ENCODE peak calls at places on chromosomes 1 and 21, in four cellular contexts. L is progenitor cell of endocrine pancreas, Z is fibroblast of pulmonary artery, S is WTC11. V is an unnamed sample.
A peak's percentile ranks its signal among the peaks of the same experiment; 100 is the strongest.

GRCh38 chr21:29077651-29078090 is 4.2 kb upstream of the CCT8 start:
- DNase-seq in Z (peak; percentile 49), S (no peak), L (no peak), V (no peak)

GRCh38 chr1:109917429-109918076 is 6.9 kb downstream of the CSF1 start:
- DNase-seq in S (no peak), L (no peak), Z (no peak), V (peak; percentile 3)

GRCh38 chr1:26584022-26584485 is 54.5 kb downstream of the RPS6KA1 start:
- DNase-seq in L (no peak), S (peak; percentile 66), Z (no peak), V (no peak)

GRCh38 chr1:168774241-168774640 is 45.2 kb upstream of the DPT start:
- DNase-seq in S (no peak), L (no peak), Z (peak; percentile 52), V (no peak)

GRCh38 chr21:28856588-28857250 is 136.0 kb downstream of the LTN1 start:
- DNase-seq in Z (no peak), L (no peak), S (peak; percentile 39), V (no peak)

GRCh38 chr1:192544983-192545393 is 30.6 kb upstream of the RGS1 start:
- DNase-seq in S (no peak), L (no peak), Z (peak; percentile 73), V (no peak)

GRCh38 chr1:119327066-119327435 is 41.5 kb upstream of the HAO2 start:
- DNase-seq in Z (no peak), L (no peak), S (peak; percentile 71), V (no peak)

GRCh38 chr1:102687383-102687782 is 420.9 kb downstream of the COL11A1 start:
- DNase-seq in L (no peak), S (no peak), Z (no peak), V (no peak)

GRCh38 chr1:221089273-221089672 is 210.0 kb downstream of the HLX start:
- DNase-seq in Z (peak; percentile 53), S (no peak), L (no peak), V (no peak)

GRCh38 chr1:23559136-23559984 is at the start of gene ID3:
- DNase-seq in S (peak; percentile 96), Z (peak; percentile 98), L (peak; percentile 91), V (peak; percentile 93)

GRCh38 chr21:44742418-44743153 is 31.2 kb upstream of the TSPEAR start:
- DNase-seq in L (no peak), S (no peak), Z (peak; percentile 21), V (no peak)

GRCh38 chr1:212611000-212611636 is 2.6 kb downstream of the ATF3 start:
- DNase-seq in S (no peak), L (no peak), Z (no peak), V (no peak)

GRCh38 chr1:100304921-100305320 is 38.9 kb downstream of the RTCA start:
- DNase-seq in L (no peak), S (no peak), Z (no peak), V (no peak)

GRCh38 chr1:84842748-84843231 is 50.2 kb downstream of the LPAR3 start:
- DNase-seq in L (no peak), S (no peak), Z (peak; percentile 38), V (no peak)

GRCh38 chr1:22131062-22131461 is 11.8 kb downstream of the WNT4 start:
- DNase-seq in S (no peak), Z (no peak), L (no peak), V (no peak)

GRCh38 chr1:112791723-112792104 is 76.6 kb upstream of the PPM1J start:
- DNase-seq in L (no peak), S (no peak), Z (no peak), V (no peak)

GRCh38 chr1:181783208-181783607 is 278.3 kb downstream of the ZNF648 start:
- DNase-seq in L (no peak), S (no peak), Z (no peak), V (no peak)

GRCh38 chr1:20931930-20932436 is 144.9 kb upstream of the HP1BP3 start:
- DNase-seq in L (no peak), Z (no peak), S (no peak), V (no peak)

GRCh38 chr1:173062156-173062938 is 11.6 kb upstream of the TNFSF18 start:
- DNase-seq in S (no peak), Z (peak; percentile 58), L (no peak), V (no peak)

GRCh38 chr1:31764307-31765040 is at the start of gene ADGRB2:
- DNase-seq in Z (no peak), S (peak; percentile 70), L (peak; percentile 28), V (peak; percentile 64)
- TF ChIP-seq CTCF in Z (no peak), S (no peak), L (no peak), V (peak; percentile 0)

GRCh38 chr1:29305943-29306342 is 69.6 kb downstream of the PTPRU start:
- DNase-seq in S (no peak), Z (peak; percentile 4), L (no peak), V (peak; percentile 4)
- TF ChIP-seq CTCF in S (no peak), Z (no peak), L (no peak), V (no peak)

GRCh38 chr1:40399984-40400704 is 26.6 kb downstream of the SMAP2 start:
- DNase-seq in Z (no peak), L (no peak), S (no peak), V (no peak)

GRCh38 chr1:40394456-40395172 is 21.1 kb downstream of the SMAP2 start:
- DNase-seq in S (no peak), L (no peak), Z (peak; percentile 35), V (no peak)

GRCh38 chr1:40396420-40396819 is 22.9 kb downstream of the SMAP2 start:
- DNase-seq in S (no peak), Z (no peak), L (no peak), V (no peak)

GRCh38 chr1:40395211-40396175 is 22.0 kb downstream of the SMAP2 start:
- DNase-seq in Z (no peak), S (no peak), L (no peak), V (no peak)

GRCh38 chr1:40397258-40397657 is 23.7 kb downstream of the SMAP2 start:
- DNase-seq in S (no peak), Z (no peak), L (no peak), V (no peak)
- TF ChIP-seq CTCF in S (no peak), Z (no peak), L (no peak), V (no peak)

DNA sequence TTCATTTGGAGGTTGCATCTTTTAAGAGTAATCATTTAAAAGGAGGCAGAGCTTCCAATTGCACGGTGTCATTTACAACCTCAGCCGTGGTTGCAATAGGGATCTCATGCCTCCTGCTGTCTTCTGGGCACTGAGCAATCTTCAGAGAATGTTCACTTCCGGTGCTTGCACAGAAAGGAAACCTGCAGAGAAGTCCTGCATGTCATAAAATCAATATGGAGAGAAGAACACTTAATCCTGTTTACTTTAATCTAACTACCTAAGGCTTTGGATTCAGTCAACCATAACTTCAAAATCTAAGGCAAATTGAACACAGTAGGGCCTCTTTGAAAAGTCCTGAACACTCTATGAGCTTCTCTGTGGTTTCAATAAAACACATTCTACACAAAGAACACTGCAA is 11.3 kb upstream of the MAP10 start:
- DNase-seq in L (no peak), S (no peak), Z (peak; percentile 32), V (no peak)
- TF ChIP-seq CTCF in L (no peak), S (no peak), Z (no peak), V (no peak)

GRCh38 chr1:53715478-53715877 is 23.5 kb downstream of the GLIS1 start:
- DNase-seq in L (peak; percentile 40), Z (peak; percentile 43), S (peak; percentile 79), V (peak; percentile 86)
- TF ChIP-seq CTCF in L (peak; percentile 72), Z (peak; percentile 67), S (peak; percentile 49), V (peak; percentile 58)

DNA sequence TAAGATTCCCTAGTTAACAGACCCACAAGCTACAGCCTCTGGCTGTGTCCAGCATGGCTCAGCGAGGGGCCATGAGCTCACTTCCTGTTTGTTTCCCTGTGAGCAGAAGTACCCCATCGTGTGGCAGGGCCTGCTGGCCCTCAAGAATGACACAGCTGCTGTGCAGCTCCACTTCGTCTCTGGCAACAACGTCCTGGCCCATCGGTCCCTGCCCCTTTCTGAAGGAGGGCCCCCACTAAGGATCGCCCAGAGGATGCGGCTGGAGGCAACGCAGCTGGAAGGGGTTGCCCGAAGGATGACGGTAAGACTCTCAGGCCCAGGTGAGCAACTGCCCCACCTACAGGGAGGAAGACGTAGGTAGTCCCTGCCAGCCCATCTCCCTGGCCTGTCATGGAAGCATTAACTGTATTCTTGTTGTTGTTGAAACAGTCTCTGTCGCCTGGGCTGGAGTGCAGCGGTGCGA is 38.2 kb downstream of the ZBTB17 start:
- DNase-seq in S (peak; percentile 56), L (no peak), Z (peak; percentile 53), V (no peak)
- TF ChIP-seq CTCF in S (no peak), L (peak; percentile 12), Z (peak; percentile 17), V (no peak)

GRCh38 chr21:35028451-35028757 is 20.7 kb downstream of the RUNX1 start:
- DNase-seq in L (no peak), S (no peak), Z (no peak), V (no peak)

GRCh38 chr21:35025206-35026152 is 23.6 kb downstream of the RUNX1 start:
- DNase-seq in S (no peak), Z (no peak), L (no peak), V (no peak)

GRCh38 chr21:35026617-35027557 is 22.2 kb downstream of the RUNX1 start:
- DNase-seq in S (peak; percentile 63), L (no peak), Z (peak; percentile 69), V (peak; percentile 63)

GRCh38 chr21:35026153-35026499 is 23.0 kb downstream of the RUNX1 start:
- DNase-seq in Z (no peak), S (no peak), L (no peak), V (no peak)

GRCh38 chr21:35027558-35028450 is 21.3 kb downstream of the RUNX1 start:
- DNase-seq in S (no peak), L (no peak), Z (no peak), V (no peak)
- TF ChIP-seq CTCF in S (no peak), L (no peak), Z (no peak), V (no peak)